ENCODE peak calls at places on chromosomes 6 and 20, in four cellular contexts. L, N, O and G are unnamed samples.

GRCh38 chr6:27599859-27600532 is 127.1 kb upstream of the ZNF184 start:
- DNase-seq in L (no peak), N (no peak), O (no peak), G (no peak)

GRCh38 chr6:131023834-131024504 is 39.1 kb downstream of the EPB41L2 start:
- DNase-seq in L (no peak), N (no peak), O (peak), G (peak)

GRCh38 chr6:7640607-7641577 is 50.9 kb downstream of the SNRNP48 start:
- DNase-seq in L (no peak), N (peak), O (peak), G (no peak)

GRCh38 chr6:34610819-34611477 is 54.8 kb upstream of the SPDEF start:
- DNase-seq in L (no peak), N (peak), O (peak), G (no peak)

GRCh38 chr6:13766201-13766634 is 48.1 kb downstream of the MCUR1 start:
- DNase-seq in L (no peak), N (peak), O (peak), G (no peak)

GRCh38 chr6:56517155-56517745 is 125.4 kb downstream of the DST start:
- DNase-seq in L (no peak), N (no peak), O (peak), G (no peak)

GRCh38 chr20:63360850-63361497 is at the start of gene CHRNA4:
- DNase-seq in L (no peak), N (peak), O (no peak), G (no peak)

GRCh38 chr6:118959903-118960302 is 24.9 kb upstream of the MCM9 start:
- DNase-seq in L (no peak), N (no peak), O (no peak), G (no peak)

GRCh38 chr6:16305246-16305725 is 66.9 kb downstream of the GMPR start:
- DNase-seq in L (no peak), N (no peak), O (no peak), G (no peak)

GRCh38 chr20:33679758-33680485 is 5.7 kb upstream of the NECAB3 start:
- DNase-seq in L (no peak), N (no peak), O (no peak), G (no peak)

GRCh38 chr6:122207794-122208193 is 191.7 kb upstream of the HSF2 start:
- DNase-seq in L (no peak), N (no peak), O (no peak), G (no peak)

GRCh38 chr6:147782302-147782701 is 273.8 kb downstream of the SAMD5 start:
- DNase-seq in L (no peak), N (peak), O (peak), G (no peak)

GRCh38 chr6:33028220-33028849 is 18.9 kb upstream of the HLA-DOA start:
- DNase-seq in L (no peak), N (no peak), O (no peak), G (no peak)

GRCh38 chr6:70307008-70307407 is 4.1 kb upstream of the COL9A1 start:
- DNase-seq in L (no peak), N (no peak), O (no peak), G (no peak)

GRCh38 chr6:30378290-30378937 is 33.5 kb downstream of the RPP21 start:
- DNase-seq in L (no peak), N (peak), O (peak), G (peak)

GRCh38 chr6:28683945-28684538 is 158.4 kb downstream of the GPX5 start:
- DNase-seq in L (no peak), N (peak), O (peak), G (no peak)

GRCh38 chr6:148508401-148509151 is 165.9 kb downstream of the SASH1 start:
- DNase-seq in L (no peak), N (peak), O (peak), G (no peak)

GRCh38 chr6:48564036-48564820 is 453.2 kb upstream of the PTCHD4 start:
- DNase-seq in L (no peak), N (no peak), O (no peak), G (no peak)

GRCh38 chr6:7725412-7725811 is 487 bp upstream of the BMP6 start:
- DNase-seq in L (no peak), N (no peak), O (no peak), G (no peak)

GRCh38 chr20:17557675-17558006 is 12.2 kb upstream of the DSTN start:
- DNase-seq in L (no peak), N (peak), O (peak), G (peak)

DNA sequence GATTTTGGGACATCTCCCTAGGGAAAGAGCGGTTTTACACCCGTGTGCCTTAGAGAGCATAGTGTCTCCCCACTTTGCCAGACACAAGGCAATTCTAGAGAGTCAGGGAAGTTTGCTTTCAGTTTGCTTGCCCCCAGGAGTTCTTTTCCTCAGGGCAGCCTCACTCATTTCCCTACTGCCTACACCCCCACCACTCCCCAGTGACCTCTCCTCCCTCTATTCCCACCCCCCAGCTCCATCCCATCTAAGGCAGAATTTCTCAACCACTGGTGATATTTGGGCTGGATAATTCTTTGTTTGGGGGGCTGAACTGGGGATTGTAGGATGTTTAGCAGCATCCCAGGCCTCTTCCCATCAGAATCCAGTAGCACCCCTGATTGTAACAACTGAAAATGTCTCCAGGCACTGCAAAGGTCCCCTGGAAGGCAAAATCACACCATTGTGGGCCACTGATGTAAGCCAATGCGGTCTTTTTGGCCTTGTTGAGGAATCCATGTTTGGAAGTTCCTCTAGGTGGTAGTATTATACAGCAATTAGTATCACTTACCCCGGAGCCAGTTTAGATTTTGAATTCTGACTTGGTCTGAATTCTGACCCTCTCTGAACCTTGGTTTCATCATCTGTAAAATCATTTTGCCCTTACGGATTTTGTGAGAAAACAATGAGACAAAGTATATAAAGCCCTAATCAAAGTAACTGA is 1.3 kb downstream of the EPPIN start:
- DNase-seq in L (no peak), N (peak), O (peak), G (no peak)
- TF ChIP-seq CTCF in L (peak), N (peak), O (peak), G (no peak)

GRCh38 chr6:125078602-125079321 is 74.8 kb upstream of the TPD52L1 start:
- DNase-seq in L (no peak), N (no peak), O (no peak), G (no peak)
- H3K4me3 ChIP-seq in L (no peak), N (no peak), O (no peak), G (no peak)

GRCh38 chr6:41072836-41073202 is at the start of gene NFYA:
- DNase-seq in L (peak), N (no peak), O (no peak), G (peak)
- TF ChIP-seq CTCF in L (no peak), N (no peak), O (no peak), G (peak)

GRCh38 chr6:105181981-105182515 is 2.2 kb upstream of the POPDC3 start:
- DNase-seq in L (no peak), N (no peak), O (no peak), G (no peak)

GRCh38 chr6:105177521-105177920 is 2.3 kb downstream of the POPDC3 start:
- DNase-seq in L (no peak), N (no peak), O (no peak), G (no peak)

GRCh38 chr6:105179244-105180065 is at the start of gene POPDC3:
- DNase-seq in L (no peak), N (peak), O (peak), G (peak)

GRCh38 chr6:105178110-105178509 is 1.7 kb downstream of the POPDC3 start:
- DNase-seq in L (no peak), N (no peak), O (peak), G (no peak)

GRCh38 chr6:105178636-105179035 is 1.2 kb downstream of the POPDC3 start:
- DNase-seq in L (no peak), N (no peak), O (no peak), G (no peak)
- H3K4me3 ChIP-seq in L (no peak), N (no peak), O (peak), G (no peak)

GRCh38 chr20:324177-325042 is 942 bp upstream of the SOX12 start:
- DNase-seq in L (peak), N (peak), O (peak), G (peak)
- TF ChIP-seq CTCF in L (peak), N (peak), O (peak), G (no peak)